ENCODE peak calls at places on chromosomes 3 and 15, in nine cellular contexts. One of them, this sample, is unnamed. For H3K4me1, the result is how much of the 10 kb centered on the place peaks cover.

GRCh38 chr15:35874260-35874905 is 328.4 kb upstream of the DPH6 start:
- DNase-seq in left ventricle myocardium inferior: no peak
- DNase-seq in transverse colon: no peak
- DNase-seq in heart left ventricle: no peak
- DNase-seq in IMR-90: peak
- DNase-seq in Karpas-422: no peak
- DNase-seq in CD8-positive, alpha-beta T cell: no peak
- DNase-seq in GM23248: peak
- DNase-seq in effector memory CD4-positive, alpha-beta T cell: no peak
- DNase-seq in this sample: no peak

GRCh38 chr3:69357196-69357595 is 28.7 kb downstream of the FRMD4B start:
- DNase-seq in left ventricle myocardium inferior: no peak
- DNase-seq in transverse colon: no peak
- DNase-seq in heart left ventricle: no peak
- DNase-seq in IMR-90: no peak
- DNase-seq in Karpas-422: no peak
- DNase-seq in CD8-positive, alpha-beta T cell: no peak
- DNase-seq in GM23248: no peak
- DNase-seq in effector memory CD4-positive, alpha-beta T cell: no peak
- DNase-seq in this sample: no peak

GRCh38 chr3:142987707-142988106 is 13.7 kb upstream of the U2SURP start:
- DNase-seq in left ventricle myocardium inferior: peak
- DNase-seq in transverse colon: no peak
- DNase-seq in heart left ventricle: peak
- DNase-seq in IMR-90: peak
- DNase-seq in Karpas-422: no peak
- DNase-seq in CD8-positive, alpha-beta T cell: no peak
- DNase-seq in GM23248: peak
- DNase-seq in effector memory CD4-positive, alpha-beta T cell: no peak
- DNase-seq in this sample: no peak

GRCh38 chr3:148654433-148654832 is 43.3 kb upstream of the AGTR1 start:
- DNase-seq in left ventricle myocardium inferior: no peak
- DNase-seq in transverse colon: no peak
- DNase-seq in heart left ventricle: no peak
- DNase-seq in IMR-90: no peak
- DNase-seq in Karpas-422: no peak
- DNase-seq in CD8-positive, alpha-beta T cell: no peak
- DNase-seq in GM23248: no peak
- DNase-seq in effector memory CD4-positive, alpha-beta T cell: no peak
- DNase-seq in this sample: no peak

GRCh38 chr3:48990636-48991421 is 788 bp downstream of the P4HTM start:
- DNase-seq in left ventricle myocardium inferior: no peak
- DNase-seq in transverse colon: peak
- DNase-seq in heart left ventricle: no peak
- DNase-seq in IMR-90: no peak
- DNase-seq in Karpas-422: peak
- DNase-seq in CD8-positive, alpha-beta T cell: peak
- DNase-seq in GM23248: peak
- DNase-seq in effector memory CD4-positive, alpha-beta T cell: no peak
- DNase-seq in this sample: peak

GRCh38 chr3:73773228-73773627 is 148.5 kb upstream of the PDZRN3 start:
- DNase-seq in left ventricle myocardium inferior: no peak
- DNase-seq in transverse colon: no peak
- DNase-seq in heart left ventricle: no peak
- DNase-seq in IMR-90: no peak
- DNase-seq in Karpas-422: no peak
- DNase-seq in CD8-positive, alpha-beta T cell: no peak
- DNase-seq in GM23248: no peak
- DNase-seq in effector memory CD4-positive, alpha-beta T cell: no peak
- DNase-seq in this sample: no peak

GRCh38 chr15:42344763-42345162 is 14.5 kb upstream of the CAPN3 start:
- DNase-seq in left ventricle myocardium inferior: no peak
- DNase-seq in transverse colon: no peak
- DNase-seq in heart left ventricle: no peak
- DNase-seq in IMR-90: peak
- DNase-seq in Karpas-422: no peak
- DNase-seq in CD8-positive, alpha-beta T cell: no peak
- DNase-seq in GM23248: peak
- DNase-seq in effector memory CD4-positive, alpha-beta T cell: no peak
- DNase-seq in this sample: no peak

GRCh38 chr15:34318277-34319079 is 19.1 kb downstream of the SLC12A6 start:
- DNase-seq in left ventricle myocardium inferior: peak
- DNase-seq in transverse colon: peak
- DNase-seq in heart left ventricle: peak
- DNase-seq in IMR-90: peak
- DNase-seq in Karpas-422: no peak
- DNase-seq in CD8-positive, alpha-beta T cell: peak
- DNase-seq in GM23248: peak
- DNase-seq in effector memory CD4-positive, alpha-beta T cell: no peak
- DNase-seq in this sample: no peak

GRCh38 chr3:142976621-142977398 is 13.3 kb upstream of the PAQR9 start:
- DNase-seq in left ventricle myocardium inferior: peak
- DNase-seq in transverse colon: peak
- DNase-seq in heart left ventricle: peak
- DNase-seq in IMR-90: peak
- DNase-seq in Karpas-422: no peak
- DNase-seq in CD8-positive, alpha-beta T cell: no peak
- DNase-seq in GM23248: peak
- DNase-seq in effector memory CD4-positive, alpha-beta T cell: no peak
- DNase-seq in this sample: no peak

GRCh38 chr3:126114406-126115386 is 30.8 kb upstream of the SLC41A3 start:
- DNase-seq in left ventricle myocardium inferior: no peak
- DNase-seq in transverse colon: peak
- DNase-seq in heart left ventricle: peak
- DNase-seq in IMR-90: no peak
- DNase-seq in Karpas-422: no peak
- DNase-seq in CD8-positive, alpha-beta T cell: no peak
- DNase-seq in GM23248: no peak
- DNase-seq in effector memory CD4-positive, alpha-beta T cell: no peak
- DNase-seq in this sample: no peak

GRCh38 chr3:128922804-128923459 is 43.5 kb downstream of the ACAD9 start:
- DNase-seq in left ventricle myocardium inferior: no peak
- DNase-seq in transverse colon: no peak
- DNase-seq in heart left ventricle: no peak
- DNase-seq in IMR-90: no peak
- DNase-seq in Karpas-422: no peak
- DNase-seq in CD8-positive, alpha-beta T cell: peak
- DNase-seq in GM23248: no peak
- DNase-seq in effector memory CD4-positive, alpha-beta T cell: no peak
- DNase-seq in this sample: peak

GRCh38 chr15:39925112-39925830 is 5.2 kb upstream of the GPR176 start:
- DNase-seq in left ventricle myocardium inferior: no peak
- DNase-seq in transverse colon: no peak
- DNase-seq in heart left ventricle: no peak
- DNase-seq in IMR-90: peak
- DNase-seq in Karpas-422: peak
- DNase-seq in CD8-positive, alpha-beta T cell: no peak
- DNase-seq in GM23248: peak
- DNase-seq in effector memory CD4-positive, alpha-beta T cell: no peak
- DNase-seq in this sample: no peak

GRCh38 chr15:66763186-66764066 is 61.4 kb downstream of the SMAD6 start:
- DNase-seq in left ventricle myocardium inferior: peak
- DNase-seq in transverse colon: peak
- DNase-seq in heart left ventricle: peak
- DNase-seq in IMR-90: no peak
- DNase-seq in Karpas-422: no peak
- DNase-seq in CD8-positive, alpha-beta T cell: no peak
- DNase-seq in GM23248: peak
- DNase-seq in effector memory CD4-positive, alpha-beta T cell: no peak
- DNase-seq in this sample: no peak

GRCh38 chr3:112149136-112149535 is 16.1 kb upstream of the GCSAM start:
- DNase-seq in left ventricle myocardium inferior: no peak
- DNase-seq in transverse colon: no peak
- DNase-seq in heart left ventricle: no peak
- DNase-seq in IMR-90: no peak
- DNase-seq in Karpas-422: no peak
- DNase-seq in CD8-positive, alpha-beta T cell: no peak
- DNase-seq in GM23248: no peak
- DNase-seq in effector memory CD4-positive, alpha-beta T cell: no peak
- DNase-seq in this sample: no peak

GRCh38 chr3:117563063-117563462 is 853.5 kb downstream of the TUSC7 start:
- DNase-seq in left ventricle myocardium inferior: no peak
- DNase-seq in transverse colon: no peak
- DNase-seq in heart left ventricle: no peak
- DNase-seq in IMR-90: peak
- DNase-seq in Karpas-422: no peak
- DNase-seq in CD8-positive, alpha-beta T cell: no peak
- DNase-seq in GM23248: no peak
- DNase-seq in effector memory CD4-positive, alpha-beta T cell: no peak
- DNase-seq in this sample: no peak

GRCh38 chr3:195904364-195904763 is 4.0 kb downstream of the TNK2 start:
- DNase-seq in left ventricle myocardium inferior: no peak
- DNase-seq in transverse colon: no peak
- DNase-seq in heart left ventricle: no peak
- DNase-seq in IMR-90: no peak
- DNase-seq in Karpas-422: no peak
- DNase-seq in CD8-positive, alpha-beta T cell: no peak
- DNase-seq in GM23248: no peak
- DNase-seq in effector memory CD4-positive, alpha-beta T cell: no peak
- DNase-seq in this sample: no peak

GRCh38 chr3:66633564-66633963 is 132.7 kb upstream of the LRIG1 start:
- DNase-seq in left ventricle myocardium inferior: no peak
- DNase-seq in transverse colon: no peak
- DNase-seq in heart left ventricle: no peak
- DNase-seq in IMR-90: no peak
- DNase-seq in Karpas-422: no peak
- DNase-seq in CD8-positive, alpha-beta T cell: no peak
- DNase-seq in GM23248: no peak
- DNase-seq in effector memory CD4-positive, alpha-beta T cell: no peak
- DNase-seq in this sample: no peak

GRCh38 chr15:48720646-48721045 is 75.1 kb upstream of the FBN1 start:
- DNase-seq in left ventricle myocardium inferior: no peak
- DNase-seq in transverse colon: no peak
- DNase-seq in heart left ventricle: no peak
- DNase-seq in IMR-90: no peak
- DNase-seq in Karpas-422: no peak
- DNase-seq in CD8-positive, alpha-beta T cell: no peak
- DNase-seq in GM23248: peak
- DNase-seq in effector memory CD4-positive, alpha-beta T cell: no peak
- DNase-seq in this sample: no peak

GRCh38 chr3:139893963-139894637 is 40.9 kb upstream of the CLSTN2 start:
- DNase-seq in left ventricle myocardium inferior: no peak
- DNase-seq in transverse colon: no peak
- DNase-seq in heart left ventricle: peak
- DNase-seq in IMR-90: no peak
- DNase-seq in Karpas-422: no peak
- DNase-seq in CD8-positive, alpha-beta T cell: no peak
- DNase-seq in GM23248: no peak
- DNase-seq in effector memory CD4-positive, alpha-beta T cell: no peak
- DNase-seq in this sample: no peak

GRCh38 chr15:93001881-93002280 is 87.1 kb downstream of the RGMA start:
- DNase-seq in left ventricle myocardium inferior: no peak
- DNase-seq in transverse colon: no peak
- DNase-seq in heart left ventricle: no peak
- DNase-seq in IMR-90: no peak
- DNase-seq in Karpas-422: no peak
- DNase-seq in CD8-positive, alpha-beta T cell: no peak
- DNase-seq in GM23248: peak
- DNase-seq in effector memory CD4-positive, alpha-beta T cell: no peak
- DNase-seq in this sample: no peak

GRCh38 chr15:100958326-100959065 is 39.3 kb downstream of the LRRK1 start:
- DNase-seq in left ventricle myocardium inferior: no peak
- DNase-seq in transverse colon: no peak
- DNase-seq in heart left ventricle: no peak
- DNase-seq in IMR-90: peak
- DNase-seq in Karpas-422: no peak
- DNase-seq in CD8-positive, alpha-beta T cell: no peak
- DNase-seq in GM23248: peak
- DNase-seq in effector memory CD4-positive, alpha-beta T cell: no peak
- DNase-seq in this sample: no peak

GRCh38 chr3:194132465-194133358 is 3.2 kb upstream of the HES1 start:
- DNase-seq in left ventricle myocardium inferior: no peak
- DNase-seq in transverse colon: no peak
- DNase-seq in heart left ventricle: no peak
- DNase-seq in IMR-90: no peak
- DNase-seq in Karpas-422: no peak
- DNase-seq in CD8-positive, alpha-beta T cell: no peak
- DNase-seq in GM23248: peak
- DNase-seq in effector memory CD4-positive, alpha-beta T cell: no peak
- DNase-seq in this sample: no peak
- H3K27ac ChIP-seq in left ventricle myocardium inferior: peak
- H3K27ac ChIP-seq in transverse colon: peak
- H3K27ac ChIP-seq in heart left ventricle: peak
- H3K27ac ChIP-seq in IMR-90: no peak
- H3K27ac ChIP-seq in Karpas-422: no peak
- H3K27ac ChIP-seq in CD8-positive, alpha-beta T cell: no peak
- H3K27ac ChIP-seq in GM23248: peak
- H3K27ac ChIP-seq in effector memory CD4-positive, alpha-beta T cell: no peak
- H3K27ac ChIP-seq in this sample: no peak

GRCh38 chr15:87419341-87419740 is 837.2 kb downstream of the NTRK3 start:
- DNase-seq in left ventricle myocardium inferior: no peak
- DNase-seq in transverse colon: no peak
- DNase-seq in heart left ventricle: no peak
- DNase-seq in IMR-90: no peak
- DNase-seq in Karpas-422: no peak
- DNase-seq in CD8-positive, alpha-beta T cell: no peak
- DNase-seq in GM23248: no peak
- DNase-seq in effector memory CD4-positive, alpha-beta T cell: no peak
- DNase-seq in this sample: no peak

GRCh38 chr15:87420017-87420416 is 836.5 kb downstream of the NTRK3 start:
- DNase-seq in left ventricle myocardium inferior: no peak
- DNase-seq in transverse colon: no peak
- DNase-seq in heart left ventricle: no peak
- DNase-seq in IMR-90: no peak
- DNase-seq in Karpas-422: no peak
- DNase-seq in CD8-positive, alpha-beta T cell: no peak
- DNase-seq in GM23248: no peak
- DNase-seq in effector memory CD4-positive, alpha-beta T cell: no peak
- DNase-seq in this sample: no peak

GRCh38 chr15:87416591-87417257 is 839.8 kb downstream of the NTRK3 start:
- DNase-seq in left ventricle myocardium inferior: no peak
- DNase-seq in transverse colon: no peak
- DNase-seq in heart left ventricle: no peak
- DNase-seq in IMR-90: no peak
- DNase-seq in Karpas-422: no peak
- DNase-seq in CD8-positive, alpha-beta T cell: no peak
- DNase-seq in GM23248: no peak
- DNase-seq in effector memory CD4-positive, alpha-beta T cell: no peak
- DNase-seq in this sample: no peak
- H3K4me1 ChIP-seq in left ventricle myocardium inferior: under half
- H3K4me1 ChIP-seq in transverse colon: under half
- H3K4me1 ChIP-seq in heart left ventricle: under half
- H3K4me1 ChIP-seq in IMR-90: under half
- H3K4me1 ChIP-seq in Karpas-422: under half
- H3K4me1 ChIP-seq in CD8-positive, alpha-beta T cell: under half
- H3K4me1 ChIP-seq in GM23248: under half
- H3K4me1 ChIP-seq in effector memory CD4-positive, alpha-beta T cell: under half
- H3K4me1 ChIP-seq in this sample: under half

GRCh38 chr15:89401636-89402252 is 67.1 kb upstream of the POLG start:
- DNase-seq in left ventricle myocardium inferior: no peak
- DNase-seq in transverse colon: no peak
- DNase-seq in heart left ventricle: no peak
- DNase-seq in IMR-90: peak
- DNase-seq in Karpas-422: peak
- DNase-seq in CD8-positive, alpha-beta T cell: no peak
- DNase-seq in GM23248: peak
- DNase-seq in effector memory CD4-positive, alpha-beta T cell: no peak
- DNase-seq in this sample: no peak
- H3K4me3 ChIP-seq in left ventricle myocardium inferior: no peak
- H3K4me3 ChIP-seq in transverse colon: no peak
- H3K4me3 ChIP-seq in heart left ventricle: no peak
- H3K4me3 ChIP-seq in IMR-90: peak
- H3K4me3 ChIP-seq in Karpas-422: peak
- H3K4me3 ChIP-seq in CD8-positive, alpha-beta T cell: no peak
- H3K4me3 ChIP-seq in GM23248: peak
- H3K4me3 ChIP-seq in effector memory CD4-positive, alpha-beta T cell: no peak
- H3K4me3 ChIP-seq in this sample: no peak

GRCh38 chr3:50610181-50610971 is 1.2 kb downstream of the CISH start:
- DNase-seq in left ventricle myocardium inferior: peak
- DNase-seq in transverse colon: peak
- DNase-seq in heart left ventricle: no peak
- DNase-seq in IMR-90: no peak
- DNase-seq in Karpas-422: no peak
- DNase-seq in CD8-positive, alpha-beta T cell: peak
- DNase-seq in GM23248: no peak
- DNase-seq in effector memory CD4-positive, alpha-beta T cell: no peak
- DNase-seq in this sample: no peak
- H3K27ac ChIP-seq in left ventricle myocardium inferior: peak
- H3K27ac ChIP-seq in transverse colon: peak
- H3K27ac ChIP-seq in heart left ventricle: peak
- H3K27ac ChIP-seq in IMR-90: peak
- H3K27ac ChIP-seq in Karpas-422: no peak
- H3K27ac ChIP-seq in CD8-positive, alpha-beta T cell: peak
- H3K27ac ChIP-seq in GM23248: no peak
- H3K27ac ChIP-seq in effector memory CD4-positive, alpha-beta T cell: peak
- H3K27ac ChIP-seq in this sample: peak

This sample was measured in CD8-positive, alpha-beta memory T cell.